ENCODE peak calls at places on chromosomes 16 and 17, in nine cellular contexts. F is endothelial cell of umbilical vein, O is BJ, Q is fibroblast of mammary gland, X is AG09319, V is A549, Z is heart right ventricle, T is endothelial cell, W is lung. G is an unnamed sample.

GRCh38 chr16:9680021-9680655 is 502.1 kb downstream of the GRIN2A start:
- DNase-seq in Q (no peak), O (no peak), F (no peak), Z (no peak), T (no peak), W (no peak), X (no peak), V (no peak), G (no peak)

GRCh38 chr16:29192329-29193247 is 207.7 kb downstream of the LAT start:
- DNase-seq in T (no peak), F (no peak), X (no peak), Q (no peak), Z (no peak), W (no peak), O (no peak), V (no peak), G (no peak)

GRCh38 chr17:81511800-81512559 is 619 bp downstream of the ACTG1 start:
- DNase-seq in V (no peak), W (peak; percentile 58), Z (peak; percentile 43), F (peak; percentile 27), Q (no peak), T (no peak), O (no peak), X (no peak), G (peak; percentile 42)

GRCh38 chr17:59154721-59155438 is at the start of gene SKA2:
- DNase-seq in T (peak; percentile 92), Z (peak; percentile 98), Q (no peak), W (peak; percentile 97), O (no peak), X (no peak), F (no peak), V (peak; percentile 95), G (no peak)

GRCh38 chr17:37791434-37791833 is 46.6 kb upstream of the HNF1B start:
- DNase-seq in Z (no peak), W (no peak), Q (peak; percentile 51), V (peak; percentile 35), O (peak; percentile 65), F (peak; percentile 7), T (no peak), X (peak; percentile 5), G (peak; percentile 20)

GRCh38 chr16:3858809-3859208 is 21.7 kb downstream of the CREBBP start:
- DNase-seq in T (no peak), F (no peak), W (no peak), O (no peak), Z (no peak), V (no peak), Q (no peak), X (no peak), G (no peak)

GRCh38 chr17:75153854-75154194 is 488 bp downstream of the JPT1 start:
- DNase-seq in F (peak; percentile 29), O (no peak), X (no peak), W (no peak), Q (no peak), Z (no peak), V (no peak), T (peak; percentile 18), G (no peak)

GRCh38 chr17:49574283-49574892 is 1.3 kb upstream of the NXPH3 start:
- DNase-seq in Z (no peak), Q (no peak), V (no peak), O (no peak), X (no peak), T (no peak), W (no peak), F (no peak), G (no peak)

GRCh38 chr16:47026947-47027346 is 53.5 kb upstream of the DNAJA2 start:
- DNase-seq in W (no peak), Z (no peak), T (no peak), X (no peak), F (no peak), V (no peak), O (no peak), Q (peak; percentile 34), G (peak; percentile 31)

GRCh38 chr17:77478281-77478680 is 337.5 kb downstream of the SEC14L1 start:
- DNase-seq in V (no peak), O (no peak), Q (no peak), X (no peak), Z (no peak), W (no peak), T (no peak), F (no peak), G (no peak)

GRCh38 chr16:30335598-30336474 is 19.3 kb downstream of the CD2BP2 start:
- DNase-seq in Q (peak; percentile 26), T (no peak), X (no peak), W (no peak), Z (no peak), F (no peak), O (no peak), V (no peak), G (peak; percentile 66)

GRCh38 chr17:69363488-69364210 is 36.7 kb upstream of the ABCA5 start:
- DNase-seq in Q (peak; percentile 5), W (no peak), X (no peak), T (no peak), F (no peak), V (no peak), O (no peak), Z (no peak), G (no peak)

GRCh38 chr16:56611281-56611833 is 3.0 kb downstream of the MT2A start:
- DNase-seq in Q (peak; percentile 86), V (no peak), F (peak; percentile 45), X (no peak), W (peak; percentile 50), T (no peak), O (no peak), Z (peak; percentile 79), G (peak; percentile 80)

GRCh38 chr17:48374650-48375230 is 55.3 kb downstream of the SKAP1 start:
- DNase-seq in W (no peak), O (no peak), Q (peak; percentile 8), V (peak; percentile 76), F (peak; percentile 26), Z (no peak), X (no peak), T (peak; percentile 37), G (no peak)

GRCh38 chr17:35079547-35079946 is 16.0 kb upstream of the RFFL start:
- DNase-seq in Q (peak; percentile 87), F (no peak), T (no peak), X (no peak), V (no peak), O (no peak), W (no peak), Z (no peak), G (peak; percentile 79)

GRCh38 chr17:40019140-40019991 is 4.1 kb downstream of the CSF3 start:
- DNase-seq in O (peak; percentile 18), F (peak; percentile 82), W (no peak), V (no peak), Z (no peak), Q (peak; percentile 96), T (no peak), X (no peak), G (peak; percentile 78)

GRCh38 chr17:74011963-74012362 is 191.5 kb upstream of the RPL38 start:
- DNase-seq in O (no peak), V (no peak), W (no peak), F (no peak), T (no peak), Z (no peak), Q (no peak), X (no peak), G (no peak)

GRCh38 chr17:73546770-73547345 is 97.4 kb downstream of the SDK2 start:
- DNase-seq in Q (peak; percentile 55), Z (no peak), W (peak; percentile 63), O (peak; percentile 5), T (no peak), F (no peak), V (peak; percentile 38), X (no peak), G (peak; percentile 4)

GRCh38 chr17:31261596-31261995 is 35.4 kb downstream of the OMG start:
- DNase-seq in Z (no peak), X (no peak), F (no peak), T (no peak), W (no peak), O (no peak), Q (no peak), V (no peak), G (no peak)

GRCh38 chr17:10621397-10621796 is 35.7 kb downstream of the MYH3 start:
- DNase-seq in O (no peak), Q (no peak), F (no peak), T (no peak), W (no peak), V (no peak), X (no peak), Z (no peak), G (no peak)
- TF ChIP-seq CTCF in O (no peak), Q (no peak), F (no peak), T (no peak), W (no peak), V (no peak), X (no peak), Z (no peak), G (no peak)

GRCh38 chr17:42028791-42029127 is 8.9 kb downstream of the NKIRAS2 start:
- DNase-seq in Z (no peak), V (no peak), T (no peak), Q (no peak), X (no peak), F (no peak), W (no peak), O (no peak), G (no peak)
- TF ChIP-seq CTCF in Z (no peak), V (no peak), T (no peak), Q (no peak), X (no peak), F (no peak), W (no peak), O (no peak), G (no peak)

DNA sequence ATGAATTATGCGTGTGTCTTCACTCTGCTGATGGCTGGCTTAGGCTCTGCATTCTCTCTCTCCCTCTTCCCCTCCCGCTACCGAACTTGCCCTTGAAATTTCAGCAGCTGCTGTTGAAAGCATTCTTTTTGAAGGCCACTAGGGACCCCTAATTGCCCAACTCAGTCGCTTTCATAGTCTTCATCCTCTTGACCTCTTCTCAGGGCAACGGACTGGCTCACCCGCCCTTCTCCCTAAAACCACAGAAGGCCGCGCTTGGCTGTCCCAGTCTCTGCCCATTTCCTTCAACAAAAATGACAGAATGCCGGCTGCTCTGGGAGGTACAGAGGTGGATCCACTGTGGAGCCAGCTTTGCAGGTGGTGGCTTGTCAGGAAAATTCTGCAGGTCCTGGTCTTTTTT is 21.0 kb upstream of the FMNL1 start:
- DNase-seq in Z (no peak), Q (peak; percentile 65), T (no peak), W (no peak), X (no peak), V (no peak), F (no peak), O (no peak), G (no peak)
- TF ChIP-seq CTCF in Z (no peak), Q (no peak), T (no peak), W (no peak), X (no peak), V (no peak), F (no peak), O (no peak), G (no peak)

DNA sequence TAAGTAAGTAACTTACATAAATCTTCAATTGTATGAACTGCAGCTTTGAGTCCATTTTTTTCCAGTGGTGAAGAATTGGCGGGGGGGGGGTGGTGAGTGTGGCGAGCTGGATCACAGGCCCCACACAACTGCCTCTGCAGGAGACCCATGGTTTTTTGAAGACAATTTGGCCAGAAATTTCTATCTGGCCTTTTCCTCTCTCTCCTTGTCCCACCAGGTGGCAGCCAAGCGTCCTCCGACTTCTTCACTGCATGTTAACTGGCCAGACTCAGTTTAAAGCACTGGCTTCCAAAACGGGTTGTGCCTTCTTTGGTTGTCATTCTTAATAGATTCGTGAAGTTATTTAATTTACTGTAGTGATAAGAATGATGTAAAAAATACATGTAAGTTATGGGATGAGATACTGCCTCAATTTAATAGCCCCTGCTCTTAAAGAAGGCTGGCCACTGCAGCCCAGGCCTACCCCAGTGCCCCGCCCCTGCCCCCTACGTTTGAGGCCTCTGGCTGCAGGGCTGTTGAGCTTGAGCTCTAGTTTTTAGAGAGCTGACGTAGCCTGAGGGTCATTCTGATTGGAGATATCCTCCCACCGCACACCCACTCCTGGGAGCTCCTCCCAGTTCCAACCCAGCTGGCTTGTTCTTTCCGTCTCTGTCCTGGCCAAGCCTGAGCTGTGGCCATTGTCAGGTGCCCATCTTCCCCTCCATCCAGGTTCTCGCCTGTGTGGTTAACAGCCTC is 36.4 kb downstream of the AKAP1 start:
- DNase-seq in Q (peak; percentile 35), V (peak; percentile 77), O (no peak), W (no peak), T (peak; percentile 68), Z (peak; percentile 29), X (no peak), F (peak; percentile 29), G (peak; percentile 64)
- TF ChIP-seq CTCF in Q (peak; percentile 55), V (peak; percentile 63), O (peak; percentile 66), W (no peak), T (peak; percentile 34), Z (peak; percentile 40), X (peak; percentile 53), F (peak; percentile 64), G (peak; percentile 62)

G was measured in foreskin fibroblast.